ENCODE peak calls at places on chromosomes 6 and 20, in eight cellular contexts. P is ovary, V is right lobe of liver, I is H1, S is adrenal gland, X is heart left ventricle, K is HepG2, M is tibial nerve. O is an unnamed sample.
A peak's percentile ranks its signal among the peaks of the same experiment; 100 is the strongest.

GRCh38 chr20:31987744-31988143 is 19.8 kb downstream of the XKR7 start:
- DNase-seq in P (no peak), V (no peak), I (no peak), S (peak; percentile 32), X (no peak), K (peak; percentile 45), M (no peak), O (no peak)

GRCh38 chr6:10411131-10411914 is 3.6 kb downstream of the TFAP2A start:
- DNase-seq in P (no peak), V (no peak), I (peak; percentile 71), S (no peak), X (no peak), K (no peak), M (no peak), O (no peak)

GRCh38 chr20:31985152-31985551 is 17.2 kb downstream of the XKR7 start:
- DNase-seq in P (no peak), V (no peak), I (no peak), S (no peak), X (no peak), K (no peak), M (no peak), O (no peak)

GRCh38 chr6:99013145-99013544 is 65.4 kb upstream of the FBXL4 start:
- DNase-seq in P (no peak), V (no peak), I (no peak), S (no peak), X (no peak), K (no peak), M (no peak), O (no peak)

GRCh38 chr6:128601060-128601459 is 80.7 kb upstream of the PTPRK start:
- DNase-seq in P (no peak), V (no peak), I (no peak), S (no peak), X (no peak), K (no peak), M (no peak), O (no peak)

GRCh38 chr20:219290-220115 is 7.6 kb upstream of the DEFB129 start:
- DNase-seq in P (no peak), V (no peak), I (no peak), S (no peak), X (no peak), K (peak; percentile 43), M (no peak), O (no peak)

GRCh38 chr20:46963196-46963529 is 68.5 kb downstream of the EYA2 start:
- DNase-seq in P (no peak), V (no peak), I (no peak), S (no peak), X (no peak), K (no peak), M (no peak), O (peak; percentile 74)

GRCh38 chr6:121142093-121142492 is 192.2 kb downstream of the TBC1D32 start:
- DNase-seq in P (no peak), V (no peak), I (no peak), S (no peak), X (no peak), K (no peak), M (no peak), O (no peak)

GRCh38 chr6:160972111-160972510 is 19.5 kb upstream of the MAP3K4 start:
- DNase-seq in P (no peak), V (no peak), I (no peak), S (no peak), X (no peak), K (no peak), M (no peak), O (no peak)

GRCh38 chr6:168666751-168667427 is 225.9 kb downstream of the SMOC2 start:
- DNase-seq in P (no peak), V (no peak), I (no peak), S (no peak), X (no peak), K (no peak), M (no peak), O (no peak)

GRCh38 chr6:145112711-145113148 is 622.6 kb downstream of the EPM2A start:
- DNase-seq in P (no peak), V (no peak), I (no peak), S (no peak), X (no peak), K (no peak), M (no peak), O (no peak)

GRCh38 chr20:50995506-50995905 is 27.4 kb downstream of the KCNG1 start:
- DNase-seq in P (no peak), V (no peak), I (no peak), S (no peak), X (no peak), K (no peak), M (no peak), O (no peak)

GRCh38 chr6:170248111-170248805 is 42.6 kb downstream of the DLL1 start:
- DNase-seq in P (peak; percentile 67), V (peak; percentile 39), I (no peak), S (no peak), X (no peak), K (no peak), M (no peak), O (no peak)

GRCh38 chr6:99080191-99080590 is 132.4 kb upstream of the FBXL4 start:
- DNase-seq in P (no peak), V (no peak), I (no peak), S (no peak), X (no peak), K (no peak), M (no peak), O (no peak)

GRCh38 chr6:139625998-139626975 is 251.8 kb upstream of the CITED2 start:
- DNase-seq in P (no peak), V (no peak), I (no peak), S (no peak), X (no peak), K (peak; percentile 15), M (peak; percentile 38), O (no peak)

GRCh38 chr6:3454206-3455016 is 2.4 kb downstream of the SLC22A23 start:
- DNase-seq in P (no peak), V (no peak), I (no peak), S (no peak), X (no peak), K (peak; percentile 48), M (no peak), O (no peak)

GRCh38 chr20:58760881-58761280 is 68.3 kb downstream of the NPEPL1 start:
- DNase-seq in P (no peak), V (no peak), I (no peak), S (no peak), X (no peak), K (no peak), M (no peak), O (no peak)

GRCh38 chr20:24917797-24918578 is 31.1 kb upstream of the CST7 start:
- DNase-seq in P (peak; percentile 81), V (no peak), I (peak; percentile 88), S (peak; percentile 65), X (peak; percentile 66), K (peak; percentile 53), M (peak; percentile 66), O (peak; percentile 88)
- TF ChIP-seq POLR2A in P (no peak), V (no peak), I (no peak), S (no peak), X (no peak), K (no peak), M (no peak), O (no peak)

GRCh38 chr6:232896-233640 is 59.2 kb upstream of the DUSP22 start:
- DNase-seq in P (no peak), V (no peak), I (no peak), S (no peak), X (no peak), K (no peak), M (no peak), O (no peak)

GRCh38 chr6:234706-235372 is 57.4 kb upstream of the DUSP22 start:
- DNase-seq in P (no peak), V (no peak), I (no peak), S (no peak), X (no peak), K (no peak), M (no peak), O (no peak)

GRCh38 chr6:236519-236918 is 55.8 kb upstream of the DUSP22 start:
- DNase-seq in P (no peak), V (no peak), I (no peak), S (no peak), X (no peak), K (no peak), M (no peak), O (no peak)

GRCh38 chr6:231779-232178 is 60.5 kb upstream of the DUSP22 start:
- DNase-seq in P (no peak), V (no peak), I (no peak), S (no peak), X (no peak), K (no peak), M (no peak), O (no peak)

GRCh38 chr6:235763-236360 is 56.4 kb upstream of the DUSP22 start:
- DNase-seq in P (no peak), V (no peak), I (no peak), S (peak; percentile 43), X (no peak), K (peak; percentile 34), M (no peak), O (no peak)
- H3K4me3 ChIP-seq in P (peak overlapping the region; percentile 7), V (peak overlapping the region; percentile 7), I (no peak overlapping the region), S (peak overlapping the region; percentile 8), X (no peak overlapping the region), K (peak overlapping the region; percentile 69), M (peak overlapping the region; percentile 16), O (no peak overlapping the region)

GRCh38 chr6:131592935-131593334 is 19.9 kb downstream of the ARG1 start:
- DNase-seq in P (no peak), V (no peak), I (no peak), S (no peak), X (no peak), K (no peak), M (no peak), O (no peak)

GRCh38 chr6:131602913-131603312 is 25.1 kb downstream of the MED23 start:
- DNase-seq in P (no peak), V (no peak), I (no peak), S (no peak), X (no peak), K (no peak), M (no peak), O (no peak)

GRCh38 chr6:131600696-131601095 is 27.3 kb downstream of the MED23 start:
- DNase-seq in P (no peak), V (no peak), I (no peak), S (no peak), X (no peak), K (no peak), M (no peak), O (no peak)

GRCh38 chr6:131594074-131594473 is 21.0 kb downstream of the ARG1 start:
- DNase-seq in P (no peak), V (no peak), I (no peak), S (no peak), X (no peak), K (no peak), M (no peak), O (no peak)

DNA sequence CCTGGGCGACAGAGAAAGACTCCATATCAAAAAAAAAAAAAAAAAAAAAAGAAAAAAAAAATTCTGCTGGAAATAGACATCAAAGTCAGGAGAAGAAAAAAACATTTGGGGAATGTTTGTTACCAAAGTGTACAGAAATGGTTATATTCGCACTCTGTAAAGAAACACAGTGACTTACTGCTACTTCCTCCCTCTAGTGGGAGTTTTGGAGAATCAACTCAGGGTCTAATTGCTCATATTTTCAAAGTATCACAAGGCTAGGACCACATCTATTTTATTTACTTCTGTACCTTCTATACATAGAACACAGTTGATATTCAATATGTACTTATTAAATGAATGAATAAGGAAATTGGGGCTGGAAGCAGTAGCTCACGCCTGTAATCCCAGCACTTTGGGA is 24.4 kb downstream of the ARG1 start:
- DNase-seq in P (no peak), V (no peak), I (no peak), S (no peak), X (no peak), K (peak; percentile 30), M (no peak), O (no peak)
- TF ChIP-seq CTCF in P (peak; percentile 13), V (peak; percentile 50), I (peak; percentile 48), S (peak; percentile 36), X (no peak), K (peak; percentile 69), M (no peak), O (no peak)

GRCh38 chr6:167420858-167421766 is 96.2 kb downstream of the TTLL2 start:
- DNase-seq in P (no peak), V (peak; percentile 77), I (peak; percentile 46), S (no peak), X (no peak), K (peak; percentile 84), M (no peak), O (no peak)
- TF ChIP-seq POLR2A in P (no peak), V (no peak), I (no peak), S (no peak), X (no peak), K (peak; percentile 50), M (no peak), O (no peak)